ENCODE peak calls at places on chromosomes 1 and 21, in ten cellular contexts. One of them, this sample, is unnamed.

GRCh38 chr1:203408485-203409229 is 57.7 kb upstream of the FMOD start:
- DNase-seq in H9: no peak
- DNase-seq in A549: no peak
- DNase-seq in breast epithelium: peak; percentile 69
- DNase-seq in HCT116: no peak
- DNase-seq in cardiac muscle cell: peak; percentile 88
- DNase-seq in GM23338: no peak
- DNase-seq in astrocyte of the spinal cord: peak; percentile 67
- DNase-seq in AG09319: peak; percentile 22
- DNase-seq in WERI-Rb-1: no peak
- DNase-seq in this sample: no peak

GRCh38 chr1:52920791-52921291 is 699 bp downstream of the ECHDC2 start:
- DNase-seq in A549: no peak
- DNase-seq in cardiac muscle cell: peak; percentile 20
- DNase-seq in AG09319: no peak
- DNase-seq in breast epithelium: peak; percentile 34
- DNase-seq in astrocyte of the spinal cord: no peak
- DNase-seq in HCT116: no peak
- DNase-seq in H9: peak; percentile 46
- DNase-seq in GM23338: peak; percentile 67
- DNase-seq in WERI-Rb-1: no peak
- DNase-seq in this sample: no peak

GRCh38 chr21:43284700-43285099 is 115.9 kb downstream of the CRYAA start:
- DNase-seq in H9: no peak
- DNase-seq in astrocyte of the spinal cord: no peak
- DNase-seq in AG09319: no peak
- DNase-seq in GM23338: no peak
- DNase-seq in WERI-Rb-1: no peak
- DNase-seq in A549: no peak
- DNase-seq in breast epithelium: no peak
- DNase-seq in cardiac muscle cell: no peak
- DNase-seq in HCT116: no peak
- DNase-seq in this sample: no peak

GRCh38 chr1:82565546-82565945 is 764.8 kb downstream of the ADGRL2 start:
- DNase-seq in cardiac muscle cell: peak; percentile 61
- DNase-seq in astrocyte of the spinal cord: peak; percentile 91
- DNase-seq in AG09319: no peak
- DNase-seq in H9: no peak
- DNase-seq in breast epithelium: no peak
- DNase-seq in A549: no peak
- DNase-seq in GM23338: no peak
- DNase-seq in WERI-Rb-1: no peak
- DNase-seq in HCT116: peak; percentile 61
- DNase-seq in this sample: no peak

GRCh38 chr1:61079276-61079897 is 3.0 kb upstream of the NFIA start:
- DNase-seq in breast epithelium: no peak
- DNase-seq in A549: no peak
- DNase-seq in WERI-Rb-1: no peak
- DNase-seq in H9: no peak
- DNase-seq in astrocyte of the spinal cord: no peak
- DNase-seq in AG09319: no peak
- DNase-seq in cardiac muscle cell: no peak
- DNase-seq in GM23338: peak; percentile 16
- DNase-seq in HCT116: no peak
- DNase-seq in this sample: no peak

GRCh38 chr1:44237721-44238457 is 24.6 kb downstream of the DMAP1 start:
- DNase-seq in astrocyte of the spinal cord: peak; percentile 34
- DNase-seq in WERI-Rb-1: peak; percentile 91
- DNase-seq in cardiac muscle cell: peak; percentile 36
- DNase-seq in A549: no peak
- DNase-seq in breast epithelium: no peak
- DNase-seq in GM23338: peak; percentile 93
- DNase-seq in H9: peak; percentile 95
- DNase-seq in HCT116: peak; percentile 50
- DNase-seq in AG09319: no peak
- DNase-seq in this sample: no peak

GRCh38 chr1:84632975-84633427 is 57.3 kb downstream of the SSX2IP start:
- DNase-seq in breast epithelium: no peak
- DNase-seq in HCT116: peak; percentile 22
- DNase-seq in AG09319: no peak
- DNase-seq in astrocyte of the spinal cord: peak; percentile 76
- DNase-seq in WERI-Rb-1: no peak
- DNase-seq in GM23338: no peak
- DNase-seq in cardiac muscle cell: peak; percentile 59
- DNase-seq in H9: no peak
- DNase-seq in A549: peak; percentile 25
- DNase-seq in this sample: no peak

GRCh38 chr1:3744646-3745045 is 7.6 kb upstream of the CCDC27 start:
- DNase-seq in GM23338: no peak
- DNase-seq in astrocyte of the spinal cord: no peak
- DNase-seq in HCT116: no peak
- DNase-seq in breast epithelium: no peak
- DNase-seq in cardiac muscle cell: no peak
- DNase-seq in A549: no peak
- DNase-seq in AG09319: no peak
- DNase-seq in WERI-Rb-1: no peak
- DNase-seq in H9: no peak
- DNase-seq in this sample: no peak

GRCh38 chr1:26170472-26170821 is 739 bp downstream of the ZNF593 start:
- DNase-seq in A549: no peak
- DNase-seq in HCT116: no peak
- DNase-seq in AG09319: no peak
- DNase-seq in WERI-Rb-1: no peak
- DNase-seq in breast epithelium: no peak
- DNase-seq in astrocyte of the spinal cord: no peak
- DNase-seq in H9: no peak
- DNase-seq in cardiac muscle cell: no peak
- DNase-seq in GM23338: no peak
- DNase-seq in this sample: no peak

GRCh38 chr1:208024406-208024805 is 113.5 kb upstream of the CD34 start:
- DNase-seq in HCT116: no peak
- DNase-seq in cardiac muscle cell: no peak
- DNase-seq in GM23338: no peak
- DNase-seq in breast epithelium: no peak
- DNase-seq in H9: no peak
- DNase-seq in A549: no peak
- DNase-seq in astrocyte of the spinal cord: no peak
- DNase-seq in WERI-Rb-1: no peak
- DNase-seq in AG09319: no peak
- DNase-seq in this sample: no peak

GRCh38 chr1:110133436-110133835 is 16.9 kb upstream of the SLC6A17 start:
- DNase-seq in breast epithelium: no peak
- DNase-seq in AG09319: no peak
- DNase-seq in H9: no peak
- DNase-seq in cardiac muscle cell: no peak
- DNase-seq in astrocyte of the spinal cord: no peak
- DNase-seq in GM23338: no peak
- DNase-seq in WERI-Rb-1: no peak
- DNase-seq in HCT116: no peak
- DNase-seq in A549: no peak
- DNase-seq in this sample: no peak

GRCh38 chr1:110130989-110131388 is 18.7 kb downstream of the UBL4B start:
- DNase-seq in AG09319: no peak
- DNase-seq in A549: no peak
- DNase-seq in cardiac muscle cell: no peak
- DNase-seq in H9: no peak
- DNase-seq in breast epithelium: no peak
- DNase-seq in HCT116: no peak
- DNase-seq in GM23338: no peak
- DNase-seq in astrocyte of the spinal cord: no peak
- DNase-seq in WERI-Rb-1: no peak
- DNase-seq in this sample: no peak

GRCh38 chr1:110130113-110130591 is 17.9 kb downstream of the UBL4B start:
- DNase-seq in A549: no peak
- DNase-seq in GM23338: peak; percentile 89
- DNase-seq in astrocyte of the spinal cord: no peak
- DNase-seq in cardiac muscle cell: no peak
- DNase-seq in H9: peak; percentile 81
- DNase-seq in AG09319: no peak
- DNase-seq in breast epithelium: no peak
- DNase-seq in HCT116: no peak
- DNase-seq in WERI-Rb-1: no peak
- DNase-seq in this sample: no peak

GRCh38 chr1:110134050-110134595 is 16.2 kb upstream of the SLC6A17 start:
- DNase-seq in H9: no peak
- DNase-seq in cardiac muscle cell: no peak
- DNase-seq in breast epithelium: no peak
- DNase-seq in HCT116: no peak
- DNase-seq in AG09319: no peak
- DNase-seq in astrocyte of the spinal cord: peak; percentile 27
- DNase-seq in GM23338: no peak
- DNase-seq in WERI-Rb-1: no peak
- DNase-seq in A549: no peak
- DNase-seq in this sample: no peak

DNA sequence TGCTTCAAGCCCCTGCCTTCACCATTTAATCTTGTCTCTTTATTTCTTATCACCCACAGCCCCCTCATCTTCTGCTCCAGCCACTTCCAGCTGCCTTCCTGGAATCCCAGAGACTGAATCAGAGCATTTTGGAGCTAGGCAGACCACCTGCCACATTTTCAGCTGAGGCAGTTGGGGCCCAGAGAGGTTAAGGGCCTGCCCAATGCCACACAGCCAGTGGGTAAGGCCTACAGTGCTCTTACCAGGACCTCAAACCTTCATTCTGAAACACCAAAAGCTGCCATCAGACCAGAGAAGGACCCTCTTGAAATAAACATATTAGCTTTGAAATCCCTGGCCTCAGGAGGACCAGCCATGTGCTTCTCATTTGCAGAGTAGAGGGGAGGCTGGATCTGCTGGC is 17.6 kb upstream of the SLC6A17 start:
- DNase-seq in breast epithelium: no peak
- DNase-seq in WERI-Rb-1: no peak
- DNase-seq in H9: no peak
- DNase-seq in HCT116: no peak
- DNase-seq in AG09319: no peak
- DNase-seq in cardiac muscle cell: no peak
- DNase-seq in astrocyte of the spinal cord: no peak
- DNase-seq in GM23338: no peak
- DNase-seq in A549: no peak
- DNase-seq in this sample: no peak
- TF ChIP-seq CTCF in breast epithelium: no peak
- TF ChIP-seq CTCF in WERI-Rb-1: no peak
- TF ChIP-seq CTCF in H9: no peak
- TF ChIP-seq CTCF in HCT116: no peak
- TF ChIP-seq CTCF in AG09319: no peak
- TF ChIP-seq CTCF in cardiac muscle cell: no peak
- TF ChIP-seq CTCF in astrocyte of the spinal cord: no peak
- TF ChIP-seq CTCF in GM23338: no peak
- TF ChIP-seq CTCF in A549: no peak
- TF ChIP-seq CTCF in this sample: no peak

DNA sequence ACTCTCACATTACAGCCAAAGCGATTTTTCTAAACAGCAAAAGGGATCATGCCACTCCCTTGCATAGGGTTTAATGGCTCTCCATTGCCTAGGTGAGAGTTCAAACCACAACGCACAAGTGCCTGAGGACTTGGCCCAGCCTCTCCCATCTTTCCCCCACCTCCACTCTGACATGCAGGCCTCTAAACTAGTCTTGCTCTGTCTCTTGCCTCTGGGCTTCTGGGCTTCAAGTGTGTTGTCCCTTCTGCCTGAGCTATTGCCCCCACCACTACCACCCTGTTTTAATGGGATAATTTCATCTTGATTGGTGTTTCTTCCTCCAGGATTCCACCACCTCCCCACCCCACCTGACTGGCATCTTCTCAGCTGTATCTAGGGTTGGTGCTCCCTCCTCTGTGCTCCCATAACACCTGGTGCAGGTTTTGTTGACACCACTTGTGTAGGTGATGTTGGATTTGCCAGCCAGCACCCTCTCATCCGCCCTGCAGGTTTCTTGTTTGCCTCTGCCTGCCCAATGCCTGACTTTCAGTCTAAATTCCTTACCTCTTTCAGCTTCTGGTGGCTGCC is 2.7 kb upstream of the ZBTB21 start:
- DNase-seq in WERI-Rb-1: no peak
- DNase-seq in HCT116: no peak
- DNase-seq in astrocyte of the spinal cord: no peak
- DNase-seq in AG09319: no peak
- DNase-seq in cardiac muscle cell: no peak
- DNase-seq in breast epithelium: no peak
- DNase-seq in A549: no peak
- DNase-seq in H9: no peak
- DNase-seq in GM23338: no peak
- DNase-seq in this sample: no peak
- TF ChIP-seq CTCF in WERI-Rb-1: no peak
- TF ChIP-seq CTCF in HCT116: no peak
- TF ChIP-seq CTCF in astrocyte of the spinal cord: no peak
- TF ChIP-seq CTCF in AG09319: no peak
- TF ChIP-seq CTCF in cardiac muscle cell: no peak
- TF ChIP-seq CTCF in breast epithelium: no peak
- TF ChIP-seq CTCF in A549: no peak
- TF ChIP-seq CTCF in H9: no peak
- TF ChIP-seq CTCF in GM23338: no peak
- TF ChIP-seq CTCF in this sample: no peak

DNA sequence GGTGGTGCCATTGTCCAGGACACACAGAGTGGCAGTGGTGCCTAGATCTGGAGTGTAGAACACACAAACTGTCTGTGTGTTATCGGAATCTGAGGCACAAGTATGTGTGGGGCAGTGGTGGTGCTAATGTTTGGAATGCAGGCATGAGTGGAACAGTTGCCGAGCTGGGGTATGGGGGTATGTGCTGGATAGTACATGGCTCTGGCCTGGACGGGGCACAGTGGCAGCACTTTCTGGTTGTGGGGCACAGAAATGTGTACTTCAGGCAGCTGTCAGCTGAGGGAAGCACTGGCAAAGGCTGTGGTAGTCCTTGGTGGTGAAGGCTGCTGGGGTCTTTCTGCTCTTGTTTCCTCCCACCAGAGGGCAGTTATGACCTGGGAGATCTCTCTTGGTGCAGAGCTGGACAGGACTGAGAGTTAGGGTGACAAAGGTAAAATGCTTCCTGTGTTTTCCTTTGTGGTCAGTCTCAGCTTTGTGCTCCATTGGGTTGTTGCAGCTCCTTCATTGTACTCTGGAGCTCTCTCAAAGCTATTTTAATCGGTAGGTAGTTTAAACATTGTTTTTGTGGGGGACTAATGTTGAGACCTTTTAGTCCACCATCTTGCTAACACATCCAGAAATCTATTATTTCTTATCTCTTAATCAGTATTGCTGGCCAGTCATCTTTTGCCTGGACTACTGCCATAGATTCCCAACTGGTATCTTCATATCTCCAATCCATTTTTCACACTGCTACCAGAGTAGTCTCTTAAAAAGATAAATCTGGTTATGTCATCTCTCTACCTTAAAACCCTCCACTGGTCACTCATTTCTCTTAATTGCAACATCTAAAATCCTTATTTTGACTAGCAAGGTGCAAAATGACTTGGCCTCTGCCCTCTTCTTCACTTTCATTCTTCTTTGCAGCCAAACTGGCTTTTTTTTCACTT is 83.9 kb upstream of the NBPF4 start:
- DNase-seq in cardiac muscle cell: no peak
- DNase-seq in HCT116: peak; percentile 13
- DNase-seq in WERI-Rb-1: peak; percentile 30
- DNase-seq in breast epithelium: no peak
- DNase-seq in GM23338: peak; percentile 52
- DNase-seq in astrocyte of the spinal cord: no peak
- DNase-seq in A549: no peak
- DNase-seq in AG09319: no peak
- DNase-seq in H9: peak; percentile 71
- DNase-seq in this sample: no peak
- TF ChIP-seq CTCF in cardiac muscle cell: no peak
- TF ChIP-seq CTCF in HCT116: peak; percentile 38
- TF ChIP-seq CTCF in WERI-Rb-1: peak; percentile 68
- TF ChIP-seq CTCF in breast epithelium: no peak
- TF ChIP-seq CTCF in GM23338: peak; percentile 75
- TF ChIP-seq CTCF in astrocyte of the spinal cord: no peak
- TF ChIP-seq CTCF in A549: no peak
- TF ChIP-seq CTCF in AG09319: no peak
- TF ChIP-seq CTCF in H9: peak; percentile 66
- TF ChIP-seq CTCF in this sample: no peak

GRCh38 chr1:201053155-201053860 is 29.8 kb upstream of the KIF21B start:
- DNase-seq in cardiac muscle cell: no peak
- DNase-seq in A549: no peak
- DNase-seq in breast epithelium: no peak
- DNase-seq in WERI-Rb-1: no peak
- DNase-seq in HCT116: no peak
- DNase-seq in H9: peak; percentile 41
- DNase-seq in astrocyte of the spinal cord: no peak
- DNase-seq in AG09319: no peak
- DNase-seq in GM23338: peak; percentile 62
- DNase-seq in this sample: no peak
- TF ChIP-seq CTCF in cardiac muscle cell: no peak
- TF ChIP-seq CTCF in A549: no peak
- TF ChIP-seq CTCF in breast epithelium: no peak
- TF ChIP-seq CTCF in WERI-Rb-1: peak; percentile 81
- TF ChIP-seq CTCF in HCT116: peak; percentile 44
- TF ChIP-seq CTCF in H9: peak; percentile 48
- TF ChIP-seq CTCF in astrocyte of the spinal cord: no peak
- TF ChIP-seq CTCF in AG09319: no peak
- TF ChIP-seq CTCF in GM23338: peak; percentile 35
- TF ChIP-seq CTCF in this sample: no peak

This sample was measured in activated B cell treated with CpG ODN at 0.5 μM for 24 hours.